ENCODE peak calls at places on chromosomes 12 and 14, in four cellular contexts. E is naive thymus-derived CD8-positive, alpha-beta T cell; N is HFF-Myc; R is COR-L47. I is an unnamed sample.

GRCh38 chr12:50637870-50638481 is 125.9 kb upstream of the ATF1 start:
- DNase-seq in N (no peak), R (peak), E (peak), I (no peak)

GRCh38 chr12:106254724-106255123 is 6.9 kb upstream of the CKAP4 start:
- DNase-seq in R (no peak), E (no peak), N (no peak), I (no peak)

GRCh38 chr12:32400114-32400672 is 835 bp downstream of the FGD4 start:
- DNase-seq in E (no peak), N (no peak), R (no peak), I (peak)

GRCh38 chr12:65879878-65880277 is 55.6 kb downstream of the HMGA2 start:
- DNase-seq in R (no peak), E (no peak), N (no peak), I (no peak)

GRCh38 chr12:90010089-90010488 is 301.5 kb upstream of the ATP2B1 start:
- DNase-seq in E (no peak), N (no peak), R (peak), I (no peak)

GRCh38 chr14:73721101-73721821 is 7.1 kb upstream of the PNMA1 start:
- DNase-seq in E (no peak), N (no peak), R (no peak), I (no peak)

GRCh38 chr12:51082561-51083139 is 746 bp downstream of the CSRNP2 start:
- DNase-seq in R (no peak), N (no peak), E (peak), I (no peak)

GRCh38 chr12:981176-981828 is 9.7 kb upstream of the ERC1 start:
- DNase-seq in N (no peak), E (no peak), R (no peak), I (no peak)

GRCh38 chr12:17062296-17063061 is 456.5 kb upstream of the LMO3 start:
- DNase-seq in R (peak), N (no peak), E (no peak), I (no peak)

GRCh38 chr12:30764251-30764650 is 9.5 kb upstream of the CAPRIN2 start:
- DNase-seq in N (no peak), R (peak), E (no peak), I (no peak)

GRCh38 chr14:99541677-99542470 is 60.7 kb downstream of the CCNK start:
- DNase-seq in E (no peak), R (peak), N (no peak), I (no peak)

GRCh38 chr14:89378119-89378518 is 38.9 kb downstream of the FOXN3 start:
- DNase-seq in N (no peak), E (no peak), R (no peak), I (no peak)

GRCh38 chr12:98997-99396 is 32.4 kb downstream of the IQSEC3 start:
- DNase-seq in R (no peak), N (no peak), E (no peak), I (no peak)

GRCh38 chr14:96594961-96595360 is 92.8 kb downstream of the PAPOLA start:
- DNase-seq in E (no peak), N (no peak), R (no peak), I (no peak)

GRCh38 chr14:99727096-99727870 is 43.2 kb downstream of the CYP46A1 start:
- DNase-seq in R (no peak), E (no peak), N (no peak), I (no peak)

GRCh38 chr12:49868449-49868848 is 25.5 kb upstream of the BCDIN3D start:
- DNase-seq in E (no peak), R (no peak), N (no peak), I (peak)

I was measured in left ventricle myocardium superior.